ENCODE peak calls at places on chromosomes 3 and 15, in five cellular contexts. One of them, this sample, is unnamed.

GRCh38 chr15:70559223-70559823 is 204.0 kb downstream of the UACA start:
- DNase-seq in SIG-M5: no peak
- DNase-seq in naive thymus-derived CD8-positive, alpha-beta T cell: peak; percentile 84
- DNase-seq in Kasumi-1: peak; percentile 80
- DNase-seq in brain microvascular endothelial cell: peak; percentile 21
- DNase-seq in this sample: peak; percentile 88

GRCh38 chr3:184896336-184896735 is 84.4 kb downstream of the VPS8 start:
- DNase-seq in SIG-M5: no peak
- DNase-seq in naive thymus-derived CD8-positive, alpha-beta T cell: no peak
- DNase-seq in Kasumi-1: no peak
- DNase-seq in brain microvascular endothelial cell: no peak
- DNase-seq in this sample: no peak

GRCh38 chr3:64141476-64141875 is 83.8 kb downstream of the PRICKLE2 start:
- DNase-seq in SIG-M5: no peak
- DNase-seq in naive thymus-derived CD8-positive, alpha-beta T cell: no peak
- DNase-seq in Kasumi-1: no peak
- DNase-seq in brain microvascular endothelial cell: no peak
- DNase-seq in this sample: no peak

GRCh38 chr3:62265528-62265927 is 107.8 kb downstream of the FEZF2 start:
- DNase-seq in SIG-M5: no peak
- DNase-seq in naive thymus-derived CD8-positive, alpha-beta T cell: no peak
- DNase-seq in Kasumi-1: no peak
- DNase-seq in brain microvascular endothelial cell: no peak
- DNase-seq in this sample: no peak

GRCh38 chr3:152438706-152439105 is 170.0 kb downstream of the MBNL1 start:
- DNase-seq in SIG-M5: no peak
- DNase-seq in naive thymus-derived CD8-positive, alpha-beta T cell: no peak
- DNase-seq in Kasumi-1: no peak
- DNase-seq in brain microvascular endothelial cell: no peak
- DNase-seq in this sample: no peak

GRCh38 chr3:176941674-176942073 is 255.6 kb downstream of the TBL1XR1 start:
- DNase-seq in SIG-M5: no peak
- DNase-seq in naive thymus-derived CD8-positive, alpha-beta T cell: no peak
- DNase-seq in Kasumi-1: no peak
- DNase-seq in brain microvascular endothelial cell: no peak
- DNase-seq in this sample: no peak

GRCh38 chr3:195895900-195896360 is 12.4 kb downstream of the TNK2 start:
- DNase-seq in SIG-M5: no peak
- DNase-seq in naive thymus-derived CD8-positive, alpha-beta T cell: peak; percentile 81
- DNase-seq in Kasumi-1: peak; percentile 42
- DNase-seq in brain microvascular endothelial cell: no peak
- DNase-seq in this sample: peak; percentile 71

GRCh38 chr15:82587805-82588204 is 47.5 kb upstream of the RPS17 start:
- DNase-seq in SIG-M5: no peak
- DNase-seq in naive thymus-derived CD8-positive, alpha-beta T cell: no peak
- DNase-seq in Kasumi-1: no peak
- DNase-seq in brain microvascular endothelial cell: no peak
- DNase-seq in this sample: no peak

GRCh38 chr3:155312781-155313180 is 19.3 kb upstream of the STRIT1 start:
- DNase-seq in SIG-M5: no peak
- DNase-seq in naive thymus-derived CD8-positive, alpha-beta T cell: no peak
- DNase-seq in Kasumi-1: no peak
- DNase-seq in brain microvascular endothelial cell: no peak
- DNase-seq in this sample: no peak

GRCh38 chr15:77634266-77634962 is 1.7 kb upstream of the LINGO1 start:
- DNase-seq in SIG-M5: no peak
- DNase-seq in naive thymus-derived CD8-positive, alpha-beta T cell: peak; percentile 22
- DNase-seq in Kasumi-1: peak; percentile 42
- DNase-seq in brain microvascular endothelial cell: peak; percentile 53
- DNase-seq in this sample: peak; percentile 73

GRCh38 chr3:4741404-4742307 is 237.6 kb upstream of the BHLHE40 start:
- DNase-seq in SIG-M5: no peak
- DNase-seq in naive thymus-derived CD8-positive, alpha-beta T cell: no peak
- DNase-seq in Kasumi-1: peak; percentile 96
- DNase-seq in brain microvascular endothelial cell: peak; percentile 99
- DNase-seq in this sample: peak; percentile 71

GRCh38 chr3:171311784-171312183 is 148.4 kb downstream of the TNIK start:
- DNase-seq in SIG-M5: no peak
- DNase-seq in naive thymus-derived CD8-positive, alpha-beta T cell: peak; percentile 6
- DNase-seq in Kasumi-1: peak; percentile 77
- DNase-seq in brain microvascular endothelial cell: no peak
- DNase-seq in this sample: peak; percentile 32

GRCh38 chr15:87959080-87959479 is 297.5 kb downstream of the NTRK3 start:
- DNase-seq in SIG-M5: no peak
- DNase-seq in naive thymus-derived CD8-positive, alpha-beta T cell: no peak
- DNase-seq in Kasumi-1: no peak
- DNase-seq in brain microvascular endothelial cell: no peak
- DNase-seq in this sample: no peak

GRCh38 chr15:70699873-70700272 is 63.5 kb downstream of the UACA start:
- DNase-seq in SIG-M5: no peak
- DNase-seq in naive thymus-derived CD8-positive, alpha-beta T cell: no peak
- DNase-seq in Kasumi-1: no peak
- DNase-seq in brain microvascular endothelial cell: no peak
- DNase-seq in this sample: no peak

GRCh38 chr3:35383719-35384555 is 255.4 kb upstream of the ARPP21 start:
- DNase-seq in SIG-M5: no peak
- DNase-seq in naive thymus-derived CD8-positive, alpha-beta T cell: no peak
- DNase-seq in Kasumi-1: no peak
- DNase-seq in brain microvascular endothelial cell: peak; percentile 52
- DNase-seq in this sample: no peak

GRCh38 chr15:74038707-74039655 is 43.4 kb downstream of the GOLGA6A start:
- DNase-seq in SIG-M5: no peak
- DNase-seq in naive thymus-derived CD8-positive, alpha-beta T cell: no peak
- DNase-seq in Kasumi-1: no peak
- DNase-seq in brain microvascular endothelial cell: peak; percentile 60
- DNase-seq in this sample: no peak

GRCh38 chr15:92670625-92671024 is 15.1 kb upstream of the FAM174B start:
- DNase-seq in SIG-M5: no peak
- DNase-seq in naive thymus-derived CD8-positive, alpha-beta T cell: no peak
- DNase-seq in Kasumi-1: no peak
- DNase-seq in brain microvascular endothelial cell: no peak
- DNase-seq in this sample: no peak

GRCh38 chr3:50340404-50341329 is at the start of gene RASSF1:
- DNase-seq in SIG-M5: peak; percentile 43
- DNase-seq in naive thymus-derived CD8-positive, alpha-beta T cell: peak; percentile 48
- DNase-seq in Kasumi-1: peak; percentile 93
- DNase-seq in brain microvascular endothelial cell: no peak
- DNase-seq in this sample: peak; percentile 95

GRCh38 chr15:69215636-69216035 is 55.2 kb downstream of the GLCE start:
- DNase-seq in SIG-M5: no peak
- DNase-seq in naive thymus-derived CD8-positive, alpha-beta T cell: no peak
- DNase-seq in Kasumi-1: no peak
- DNase-seq in brain microvascular endothelial cell: no peak
- DNase-seq in this sample: no peak

GRCh38 chr3:42130329-42131070 is 39.3 kb downstream of the TRAK1 start:
- DNase-seq in SIG-M5: no peak
- DNase-seq in naive thymus-derived CD8-positive, alpha-beta T cell: no peak
- DNase-seq in Kasumi-1: no peak
- DNase-seq in brain microvascular endothelial cell: no peak
- DNase-seq in this sample: no peak